ENCODE peak calls at places on chromosome 1, in five cellular contexts. One of them, this sample, is unnamed.

GRCh38 chr1:245488346-245489110 is 333.7 kb downstream of the KIF26B start:
- DNase-seq in mesenchymal stem cell: no peak
- DNase-seq in H9: no peak
- DNase-seq in IMR-90: no peak
- DNase-seq in H1: no peak
- DNase-seq in this sample: no peak

GRCh38 chr1:233386336-233386735 is 58.8 kb downstream of the MAP3K21 start:
- DNase-seq in mesenchymal stem cell: no peak
- DNase-seq in H9: no peak
- DNase-seq in IMR-90: no peak
- DNase-seq in H1: no peak
- DNase-seq in this sample: no peak

GRCh38 chr1:52978045-52978444 is 51.0 kb downstream of the SCP2 start:
- DNase-seq in mesenchymal stem cell: no peak
- DNase-seq in H9: no peak
- DNase-seq in IMR-90: no peak
- DNase-seq in H1: no peak
- DNase-seq in this sample: no peak

GRCh38 chr1:223775054-223775453 is 62.7 kb downstream of the CAPN2 start:
- DNase-seq in mesenchymal stem cell: peak; percentile 40
- DNase-seq in H9: no peak
- DNase-seq in IMR-90: peak; percentile 30
- DNase-seq in H1: no peak
- DNase-seq in this sample: no peak

GRCh38 chr1:155648207-155649147 is 38.5 kb downstream of the MSTO1 start:
- DNase-seq in mesenchymal stem cell: peak; percentile 98
- DNase-seq in H9: peak; percentile 40
- DNase-seq in IMR-90: peak; percentile 94
- DNase-seq in H1: no peak
- DNase-seq in this sample: peak; percentile 42

GRCh38 chr1:48402619-48403018 is 69.4 kb downstream of the SPATA6 start:
- DNase-seq in mesenchymal stem cell: no peak
- DNase-seq in H9: no peak
- DNase-seq in IMR-90: no peak
- DNase-seq in H1: no peak
- DNase-seq in this sample: no peak

GRCh38 chr1:197526736-197527371 is 248.4 kb downstream of the DENND1B start:
- DNase-seq in mesenchymal stem cell: peak; percentile 36
- DNase-seq in H9: no peak
- DNase-seq in IMR-90: peak; percentile 44
- DNase-seq in H1: no peak
- DNase-seq in this sample: no peak

GRCh38 chr1:234102591-234102990 is 198.1 kb downstream of the SLC35F3 start:
- DNase-seq in mesenchymal stem cell: no peak
- DNase-seq in H9: no peak
- DNase-seq in IMR-90: no peak
- DNase-seq in H1: no peak
- DNase-seq in this sample: no peak

GRCh38 chr1:37850352-37850955 is 8.9 kb downstream of the MTF1 start:
- DNase-seq in mesenchymal stem cell: peak; percentile 28
- DNase-seq in H9: no peak
- DNase-seq in IMR-90: peak; percentile 19
- DNase-seq in H1: no peak
- DNase-seq in this sample: no peak

GRCh38 chr1:117657031-117657430 is 51.2 kb downstream of the TENT5C start:
- DNase-seq in mesenchymal stem cell: peak; percentile 89
- DNase-seq in H9: no peak
- DNase-seq in IMR-90: peak; percentile 77
- DNase-seq in H1: no peak
- DNase-seq in this sample: peak; percentile 5

GRCh38 chr1:52102336-52103013 is 39.4 kb upstream of the ZFYVE9 start:
- DNase-seq in mesenchymal stem cell: no peak
- DNase-seq in H9: no peak
- DNase-seq in IMR-90: no peak
- DNase-seq in H1: peak; percentile 32
- DNase-seq in this sample: no peak

GRCh38 chr1:31762726-31763670 is 1.1 kb downstream of the ADGRB2 start:
- DNase-seq in mesenchymal stem cell: peak; percentile 67
- DNase-seq in H9: peak; percentile 90
- DNase-seq in IMR-90: peak; percentile 27
- DNase-seq in H1: peak; percentile 94
- DNase-seq in this sample: peak; percentile 72

GRCh38 chr1:31762323-31762722 is 1.8 kb downstream of the ADGRB2 start:
- DNase-seq in mesenchymal stem cell: no peak
- DNase-seq in H9: no peak
- DNase-seq in IMR-90: no peak
- DNase-seq in H1: no peak
- DNase-seq in this sample: no peak

GRCh38 chr1:31760901-31761470 is 3.2 kb downstream of the ADGRB2 start:
- DNase-seq in mesenchymal stem cell: peak; percentile 83
- DNase-seq in H9: peak; percentile 85
- DNase-seq in IMR-90: peak; percentile 60
- DNase-seq in H1: peak; percentile 85
- DNase-seq in this sample: peak; percentile 82

GRCh38 chr1:31760422-31760900 is 3.7 kb downstream of the ADGRB2 start:
- DNase-seq in mesenchymal stem cell: peak; percentile 58
- DNase-seq in H9: peak; percentile 71
- DNase-seq in IMR-90: no peak
- DNase-seq in H1: no peak
- DNase-seq in this sample: no peak

DNA sequence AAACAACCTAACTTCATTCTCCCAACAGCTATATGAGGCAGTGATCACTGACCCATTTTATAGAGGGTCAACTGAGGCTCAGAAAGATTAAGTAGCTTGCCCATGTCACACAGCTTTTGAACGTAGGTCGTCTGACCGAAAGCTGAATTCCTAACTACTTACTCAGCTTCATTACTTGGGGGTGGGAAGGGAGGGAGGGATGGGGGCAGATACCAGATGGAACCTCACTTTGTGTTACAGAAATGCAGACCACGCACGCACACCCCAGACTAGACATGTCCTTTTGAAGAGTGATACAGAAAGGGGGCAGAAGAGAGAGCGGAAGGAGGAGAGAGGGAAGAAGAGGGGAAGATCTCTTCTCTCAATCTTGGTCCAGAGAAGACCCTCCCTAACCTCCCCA is 2.3 kb downstream of the ADGRB2 start:
- DNase-seq in mesenchymal stem cell: peak; percentile 85
- DNase-seq in H9: no peak
- DNase-seq in IMR-90: peak; percentile 81
- DNase-seq in H1: no peak
- DNase-seq in this sample: no peak
- H3K14ac ChIP-seq in mesenchymal stem cell: no peak overlapping the region
- H3K14ac ChIP-seq in H9: no peak overlapping the region
- H3K14ac ChIP-seq in IMR-90: no peak overlapping the region
- H3K14ac ChIP-seq in H1: no peak overlapping the region
- H3K14ac ChIP-seq in this sample: no peak overlapping the region

DNA sequence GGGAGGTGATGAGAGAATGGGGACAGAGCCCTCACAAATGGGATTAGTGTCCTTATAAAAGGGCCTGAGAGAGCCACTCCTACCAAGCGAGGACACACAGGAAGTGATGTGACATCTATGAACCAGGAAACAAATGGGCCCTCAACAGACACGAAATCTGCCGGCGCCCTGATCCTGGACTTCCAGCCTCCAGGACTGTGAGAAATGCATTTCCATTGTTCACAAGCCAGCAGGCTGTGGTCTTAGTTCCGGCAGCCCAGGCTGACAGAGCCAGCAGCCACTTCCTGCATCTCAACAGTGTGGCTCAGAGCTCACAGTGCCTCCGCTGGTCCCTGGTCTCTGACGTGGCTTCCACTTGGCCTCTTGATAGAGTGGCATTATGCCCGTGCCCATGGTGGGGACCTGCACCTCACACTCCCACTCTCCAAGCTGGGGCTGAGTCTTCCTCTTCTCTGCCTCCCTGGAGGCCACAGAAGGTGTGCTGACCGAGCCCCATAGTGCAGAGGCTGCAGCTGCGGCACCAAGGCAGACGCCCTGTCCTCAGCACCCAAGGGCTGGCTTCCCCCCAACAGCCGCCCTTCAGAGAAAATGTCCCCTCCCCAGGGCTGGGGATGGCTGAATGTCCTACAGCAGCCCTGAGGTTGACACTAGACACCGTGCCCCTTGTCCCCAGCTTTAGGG is 44.9 kb downstream of the ACOT7 start:
- DNase-seq in mesenchymal stem cell: no peak
- DNase-seq in H9: no peak
- DNase-seq in IMR-90: peak; percentile 32
- DNase-seq in H1: no peak
- DNase-seq in this sample: no peak
- H3K4me1 ChIP-seq in mesenchymal stem cell: peaks cover 12% of the 10 kb centered on the region
- H3K4me1 ChIP-seq in H9: peaks cover 3% of the 10 kb centered on the region
- H3K4me1 ChIP-seq in IMR-90: peaks cover 1% of the 10 kb centered on the region
- H3K4me1 ChIP-seq in H1: peaks cover 2% of the 10 kb centered on the region
- H3K4me1 ChIP-seq in this sample: peaks cover 16% of the 10 kb centered on the region

GRCh38 chr1:8883510-8883909 is 5.0 kb upstream of the ENO1 start:
- DNase-seq in mesenchymal stem cell: no peak
- DNase-seq in H9: no peak
- DNase-seq in IMR-90: no peak
- DNase-seq in H1: no peak
- DNase-seq in this sample: no peak

GRCh38 chr1:8879348-8880067 is 1.0 kb upstream of the ENO1 start:
- DNase-seq in mesenchymal stem cell: no peak
- DNase-seq in H9: no peak
- DNase-seq in IMR-90: no peak
- DNase-seq in H1: no peak
- DNase-seq in this sample: no peak

GRCh38 chr1:8876099-8876496 is 2.4 kb downstream of the ENO1 start:
- DNase-seq in mesenchymal stem cell: no peak
- DNase-seq in H9: no peak
- DNase-seq in IMR-90: no peak
- DNase-seq in H1: no peak
- DNase-seq in this sample: no peak

GRCh38 chr1:8878448-8879347 is at the start of gene ENO1:
- DNase-seq in mesenchymal stem cell: peak; percentile 97
- DNase-seq in H9: peak; percentile 95
- DNase-seq in IMR-90: peak; percentile 97
- DNase-seq in H1: peak; percentile 100
- DNase-seq in this sample: peak; percentile 96

DNA sequence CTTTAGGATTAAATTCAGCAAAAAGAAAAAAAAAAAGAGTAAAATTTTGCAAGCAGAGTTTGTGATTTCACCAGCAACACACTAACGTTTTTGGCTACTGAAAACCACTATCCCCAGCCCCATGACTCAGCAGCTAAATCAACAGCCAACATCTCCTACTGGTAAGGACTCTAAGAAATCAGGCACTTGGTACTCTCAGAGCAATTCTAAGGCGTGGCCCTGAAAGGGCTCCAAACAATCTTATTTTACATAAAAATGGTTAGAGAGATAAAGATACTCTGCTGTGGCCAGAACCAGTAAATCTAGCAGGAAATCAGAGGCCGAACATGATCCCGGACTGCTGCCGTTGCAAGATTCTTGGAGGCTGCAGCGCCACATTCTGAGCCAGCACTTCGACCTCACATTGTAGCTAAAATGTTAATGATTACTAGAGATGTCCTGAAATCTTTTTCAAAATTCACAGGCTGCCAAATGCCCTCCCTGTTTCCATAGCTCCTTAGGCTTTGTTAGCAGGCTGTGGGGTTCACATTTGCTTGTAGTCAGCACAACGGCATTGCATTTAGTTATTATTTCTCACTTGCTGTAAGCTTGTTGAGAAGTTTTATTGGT is 1.7 kb upstream of the ENO1 start:
- DNase-seq in mesenchymal stem cell: peak; percentile 91
- DNase-seq in H9: peak; percentile 51
- DNase-seq in IMR-90: peak; percentile 97
- DNase-seq in H1: no peak
- DNase-seq in this sample: no peak
- H2BK15ac ChIP-seq in mesenchymal stem cell: no peak overlapping the region
- H2BK15ac ChIP-seq in H9: no peak overlapping the region
- H2BK15ac ChIP-seq in IMR-90: peak overlapping the region; percentile 98
- H2BK15ac ChIP-seq in H1: no peak overlapping the region
- H2BK15ac ChIP-seq in this sample: no peak overlapping the region

DNA sequence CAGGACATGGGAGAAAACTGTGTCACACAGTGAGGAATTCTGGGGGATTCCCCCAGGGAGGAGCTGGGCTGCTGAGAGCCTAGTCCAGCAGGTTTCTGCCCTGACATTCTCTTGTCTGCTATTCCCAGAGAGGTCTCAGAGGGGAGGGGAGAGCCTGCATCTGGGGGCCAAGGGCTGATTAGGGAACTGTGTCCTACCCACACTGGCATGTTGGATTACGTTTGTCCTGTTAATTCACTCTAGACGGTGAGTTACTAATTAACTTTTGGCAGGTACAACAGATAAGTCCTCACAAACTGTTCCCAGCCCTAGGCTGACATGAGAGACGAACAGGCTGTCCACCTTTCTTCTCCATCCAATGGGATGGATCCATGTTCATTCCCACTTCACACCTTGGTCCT is 2.6 kb upstream of the SH3BGRL3 start:
- DNase-seq in mesenchymal stem cell: no peak
- DNase-seq in H9: no peak
- DNase-seq in IMR-90: no peak
- DNase-seq in H1: no peak
- DNase-seq in this sample: no peak
- H3K14ac ChIP-seq in mesenchymal stem cell: no peak overlapping the region
- H3K14ac ChIP-seq in H9: no peak overlapping the region
- H3K14ac ChIP-seq in IMR-90: no peak overlapping the region
- H3K14ac ChIP-seq in H1: no peak overlapping the region
- H3K14ac ChIP-seq in this sample: no peak overlapping the region

DNA sequence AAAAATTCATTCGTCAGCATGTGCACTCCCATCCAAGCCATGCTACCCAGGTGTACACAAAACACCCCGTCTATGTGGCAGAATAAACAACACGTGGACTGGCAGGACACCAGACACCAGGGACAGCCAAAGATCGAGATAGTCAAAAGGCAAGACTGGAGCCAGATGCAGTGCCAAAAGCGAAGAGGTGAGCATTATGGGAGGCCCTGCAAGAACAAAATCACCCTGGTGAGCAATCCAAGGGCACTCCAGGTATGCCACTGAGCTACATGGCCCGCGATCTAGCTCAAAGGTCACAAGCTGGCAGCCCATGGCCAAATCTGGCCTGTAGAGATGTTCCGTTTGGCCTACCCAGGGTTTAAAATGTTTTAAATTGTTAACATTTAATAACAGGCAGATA is 33.7 kb downstream of the PLPP3 start:
- DNase-seq in mesenchymal stem cell: no peak
- DNase-seq in H9: no peak
- DNase-seq in IMR-90: no peak
- DNase-seq in H1: no peak
- DNase-seq in this sample: no peak
- H3K4me1 ChIP-seq in mesenchymal stem cell: no peaks in the 10 kb centered on the region
- H3K4me1 ChIP-seq in H9: peaks cover 43% of the 10 kb centered on the region
- H3K4me1 ChIP-seq in IMR-90: peaks cover 3% of the 10 kb centered on the region
- H3K4me1 ChIP-seq in H1: peaks cover 13% of the 10 kb centered on the region
- H3K4me1 ChIP-seq in this sample: peaks cover 13% of the 10 kb centered on the region

GRCh38 chr1:209153435-209153834 is 430.1 kb upstream of the CAMK1G start:
- DNase-seq in mesenchymal stem cell: no peak
- DNase-seq in H9: no peak
- DNase-seq in IMR-90: no peak
- DNase-seq in H1: no peak
- DNase-seq in this sample: no peak
- H2BK15ac ChIP-seq in mesenchymal stem cell: no peak overlapping the region
- H2BK15ac ChIP-seq in H9: no peak overlapping the region
- H2BK15ac ChIP-seq in IMR-90: no peak overlapping the region
- H2BK15ac ChIP-seq in H1: no peak overlapping the region
- H2BK15ac ChIP-seq in this sample: no peak overlapping the region

GRCh38 chr1:151992345-151993083 is 1.1 kb downstream of the S100A10 start:
- DNase-seq in mesenchymal stem cell: peak; percentile 93
- DNase-seq in H9: peak; percentile 87
- DNase-seq in IMR-90: peak; percentile 87
- DNase-seq in H1: peak; percentile 75
- DNase-seq in this sample: no peak
- H3K14ac ChIP-seq in mesenchymal stem cell: no peak overlapping the region
- H3K14ac ChIP-seq in H9: peak overlapping the region; percentile 82
- H3K14ac ChIP-seq in IMR-90: peak overlapping the region; percentile 96
- H3K14ac ChIP-seq in H1: no peak overlapping the region
- H3K14ac ChIP-seq in this sample: no peak overlapping the region

GRCh38 chr1:40382110-40382464 is 8.6 kb downstream of the SMAP2 start:
- DNase-seq in mesenchymal stem cell: no peak
- DNase-seq in H9: no peak
- DNase-seq in IMR-90: no peak
- DNase-seq in H1: no peak
- DNase-seq in this sample: no peak
- H3K4me1 ChIP-seq in mesenchymal stem cell: peaks cover 5% of the 10 kb centered on the region
- H3K4me1 ChIP-seq in H9: no peaks in the 10 kb centered on the region
- H3K4me1 ChIP-seq in IMR-90: peaks cover 18% of the 10 kb centered on the region
- H3K4me1 ChIP-seq in H1: peaks cover 2% of the 10 kb centered on the region
- H3K4me1 ChIP-seq in this sample: peaks cover 5% of the 10 kb centered on the region

This sample was measured in neuronal stem cell.